ENCODE peak calls at places on chromosomes 2 and 18, in nine cellular contexts. F is B cell; T is RKO; O is progenitor cell of endocrine pancreas; Y is activated CD8-positive, alpha-beta T cell treated with anti-CD3 and anti-CD28 coated beads, Interleukin-2, amount 10 ng/mL, durations not matched to agents 7 days and 5 days; P is hepatocyte; M is AG09309; G is MCF 10A; V is A172. K is an unnamed sample.

GRCh38 chr2:11055816-11056215 is 99.5 kb upstream of the SLC66A3 start:
- DNase-seq in F (no peak), T (no peak), O (no peak), Y (no peak), P (no peak), M (no peak), G (no peak), V (no peak), K (no peak)

GRCh38 chr2:20125164-20125563 is 73.7 kb upstream of the LAPTM4A start:
- DNase-seq in F (no peak), T (no peak), O (no peak), Y (no peak), P (no peak), M (no peak), G (no peak), V (no peak), K (no peak)

GRCh38 chr18:55462652-55463051 is 125.3 kb downstream of the TCF4 start:
- DNase-seq in F (no peak), T (no peak), O (no peak), Y (no peak), P (no peak), M (no peak), G (no peak), V (no peak), K (no peak)

GRCh38 chr2:27593240-27593639 is 10.4 kb downstream of the ZNF512 start:
- DNase-seq in F (no peak), T (no peak), O (no peak), Y (no peak), P (no peak), M (no peak), G (no peak), V (no peak), K (no peak)

GRCh38 chr2:109444916-109445315 is 168.8 kb downstream of the SEPTIN10 start:
- DNase-seq in F (no peak), T (no peak), O (no peak), Y (no peak), P (no peak), M (no peak), G (no peak), V (no peak), K (no peak)

GRCh38 chr18:13124411-13124810 is 94.1 kb upstream of the LDLRAD4 start:
- DNase-seq in F (no peak), T (no peak), O (no peak), Y (no peak), P (no peak), M (no peak), G (no peak), V (no peak), K (no peak)

GRCh38 chr2:100673691-100674485 is 111.1 kb downstream of the PDCL3 start:
- DNase-seq in F (no peak), T (no peak), O (no peak), Y (no peak), P (no peak), M (no peak), G (no peak), V (no peak), K (no peak)

GRCh38 chr2:224838335-224838734 is 122.2 kb upstream of the CCDC195 start:
- DNase-seq in F (no peak), T (no peak), O (no peak), Y (no peak), P (no peak), M (peak; percentile 39), G (peak; percentile 58), V (no peak), K (no peak)

GRCh38 chr2:168685619-168686453 is 116.6 kb upstream of the NOSTRIN start:
- DNase-seq in F (no peak), T (no peak), O (no peak), Y (no peak), P (peak; percentile 54), M (no peak), G (no peak), V (no peak), K (no peak)

GRCh38 chr2:149926149-149926548 is 338.6 kb upstream of the MMADHC start:
- DNase-seq in F (no peak), T (no peak), O (no peak), Y (no peak), P (no peak), M (no peak), G (no peak), V (no peak), K (no peak)

GRCh38 chr2:11988691-11989465 is 242.4 kb downstream of the LPIN1 start:
- DNase-seq in F (no peak), T (no peak), O (no peak), Y (no peak), P (no peak), M (no peak), G (no peak), V (no peak), K (no peak)

GRCh38 chr18:25518716-25519053 is 166.7 kb upstream of the ZNF521 start:
- DNase-seq in F (no peak), T (no peak), O (no peak), Y (no peak), P (no peak), M (no peak), G (no peak), V (no peak), K (no peak)

GRCh38 chr18:4639628-4640310 is 184.7 kb upstream of the DLGAP1 start:
- DNase-seq in F (no peak), T (no peak), O (no peak), Y (no peak), P (no peak), M (no peak), G (no peak), V (no peak), K (no peak)

GRCh38 chr18:74316257-74317180 is 880 bp downstream of the C18orf63 start:
- DNase-seq in F (no peak), T (no peak), O (no peak), Y (no peak), P (no peak), M (peak; percentile 80), G (peak; percentile 64), V (peak; percentile 65), K (no peak)

GRCh38 chr2:195706161-195706900 is 49.3 kb downstream of the SLC39A10 start:
- DNase-seq in F (no peak), T (no peak), O (no peak), Y (no peak), P (no peak), M (no peak), G (no peak), V (peak; percentile 55), K (no peak)

GRCh38 chr2:150705767-150706166 is 218.3 kb upstream of the RND3 start:
- DNase-seq in F (no peak), T (no peak), O (no peak), Y (no peak), P (no peak), M (no peak), G (no peak), V (no peak), K (no peak)

GRCh38 chr2:220259656-220260055 is 632.2 kb downstream of the SLC4A3 start:
- DNase-seq in F (no peak), T (no peak), O (no peak), Y (no peak), P (no peak), M (no peak), G (no peak), V (no peak), K (no peak)

GRCh38 chr2:174492963-174493431 is 6.2 kb upstream of the GPR155 start:
- DNase-seq in F (peak; percentile 83), T (no peak), O (no peak), Y (peak; percentile 88), P (no peak), M (no peak), G (no peak), V (no peak), K (peak; percentile 86)

GRCh38 chr2:217958206-217958888 is 44.4 kb downstream of the TNS1 start:
- DNase-seq in F (no peak), T (no peak), O (no peak), Y (no peak), P (no peak), M (no peak), G (no peak), V (no peak), K (peak; percentile 73)

GRCh38 chr2:233638836-233639235 is 2.6 kb downstream of the UGT1A10 start:
- DNase-seq in F (no peak), T (no peak), O (no peak), Y (no peak), P (no peak), M (no peak), G (no peak), V (no peak), K (no peak)

GRCh38 chr2:183543731-183544130 is 419.5 kb downstream of the NUP35 start:
- DNase-seq in F (peak; percentile 39), T (no peak), O (no peak), Y (no peak), P (peak; percentile 56), M (no peak), G (peak; percentile 16), V (peak; percentile 53), K (no peak)

GRCh38 chr2:217477583-217477982 is 525.2 kb downstream of the TNS1 start:
- DNase-seq in F (no peak), T (no peak), O (no peak), Y (no peak), P (no peak), M (no peak), G (no peak), V (no peak), K (no peak)

GRCh38 chr2:69298862-69299261 is 88.2 kb downstream of the GFPT1 start:
- DNase-seq in F (no peak), T (no peak), O (no peak), Y (no peak), P (peak; percentile 38), M (no peak), G (peak; percentile 32), V (peak; percentile 64), K (no peak)

GRCh38 chr2:54706622-54707021 is 16.8 kb upstream of the EML6 start:
- DNase-seq in F (no peak), T (no peak), O (no peak), Y (no peak), P (no peak), M (no peak), G (no peak), V (no peak), K (no peak)

GRCh38 chr18:58527116-58528010 is 101.5 kb downstream of the ALPK2 start:
- DNase-seq in F (no peak), T (peak; percentile 20), O (no peak), Y (no peak), P (peak; percentile 44), M (no peak), G (no peak), V (no peak), K (no peak)

GRCh38 chr2:85433511-85434089 is 15.1 kb downstream of the SH2D6 start:
- DNase-seq in F (no peak), T (no peak), O (no peak), Y (no peak), P (peak; percentile 84), M (peak; percentile 90), G (peak; percentile 96), V (peak; percentile 96), K (no peak)

GRCh38 chr18:50649821-50650220 is 89.9 kb downstream of the MAPK4 start:
- DNase-seq in F (no peak), T (no peak), O (no peak), Y (no peak), P (peak; percentile 58), M (no peak), G (peak; percentile 72), V (no peak), K (no peak)

GRCh38 chr2:141523199-141523598 is 607.6 kb downstream of the LRP1B start:
- DNase-seq in F (no peak), T (no peak), O (no peak), Y (no peak), P (no peak), M (no peak), G (no peak), V (no peak), K (no peak)